ENCODE peak calls at places on chromosomes 16 and 17, in four cellular contexts. F is brain microvascular endothelial cell, B is bronchial epithelial cell, V is pancreas. J is an unnamed sample.

GRCh38 chr16:65384441-65384840 is 262.6 kb upstream of the CDH11 start:
- DNase-seq in F (no peak), B (no peak), V (no peak), J (no peak)

GRCh38 chr17:42924891-42925290 is 24.3 kb downstream of the G6PC1 start:
- DNase-seq in B (no peak), F (no peak), V (no peak), J (no peak)

GRCh38 chr16:81483064-81483969 is 38.7 kb downstream of the CMIP start:
- DNase-seq in F (no peak), V (no peak), B (no peak), J (peak; percentile 24)

GRCh38 chr17:75371339-75371738 is 34.1 kb downstream of the GRB2 start:
- DNase-seq in V (no peak), B (no peak), F (no peak), J (no peak)

GRCh38 chr16:14286381-14287230 is 215.5 kb downstream of the MRTFB start:
- DNase-seq in F (no peak), V (no peak), B (no peak), J (peak; percentile 48)

GRCh38 chr16:53501216-53501859 is 1.7 kb downstream of the AKTIP start:
- DNase-seq in V (no peak), B (no peak), F (no peak), J (no peak)

GRCh38 chr17:50303051-50303450 is 28.8 kb downstream of the TMEM92 start:
- DNase-seq in F (no peak), V (no peak), B (no peak), J (no peak)

GRCh38 chr17:8436169-8436932 is 667 bp downstream of the NDEL1 start:
- DNase-seq in B (peak; percentile 40), V (peak; percentile 66), F (peak; percentile 46), J (peak; percentile 71)

GRCh38 chr17:33200587-33200986 is 92.5 kb downstream of the ASIC2 start:
- DNase-seq in B (peak; percentile 18), V (no peak), F (peak; percentile 11), J (no peak)

GRCh38 chr17:44331249-44331760 is 6.7 kb upstream of the SLC25A39 start:
- DNase-seq in V (peak; percentile 65), B (peak; percentile 60), F (peak; percentile 60), J (no peak)

GRCh38 chr17:2776589-2777241 is 19.5 kb upstream of the RAP1GAP2 start:
- DNase-seq in B (no peak), V (no peak), F (no peak), J (no peak)

GRCh38 chr16:35492225-35492624 is 2032.8 kb downstream of the TP53TG3F start:
- DNase-seq in F (no peak), V (no peak), B (no peak), J (no peak)

GRCh38 chr16:82439678-82440293 is 187.0 kb upstream of the CDH13 start:
- DNase-seq in V (no peak), F (peak; percentile 20), B (no peak), J (peak; percentile 14)

GRCh38 chr16:86343111-86343642 is 167.2 kb upstream of the FOXF1 start:
- DNase-seq in B (no peak), V (no peak), F (peak; percentile 29), J (peak; percentile 44)

GRCh38 chr17:40953876-40954275 is 12.9 kb downstream of the KRT39 start:
- DNase-seq in F (peak; percentile 94), V (no peak), B (peak; percentile 100), J (no peak)

GRCh38 chr17:19371259-19372003 is 6.9 kb upstream of the MAPK7 start:
- DNase-seq in F (no peak), B (no peak), V (no peak), J (no peak)

GRCh38 chr16:86259499-86259898 is 250.8 kb upstream of the FOXF1 start:
- DNase-seq in B (no peak), V (no peak), F (no peak), J (no peak)

GRCh38 chr16:8346291-8346690 is 244.0 kb downstream of the TMEM114 start:
- DNase-seq in V (no peak), B (no peak), F (no peak), J (no peak)

GRCh38 chr16:80622007-80622406 is 81.2 kb downstream of the DYNLRB2 start:
- DNase-seq in F (no peak), V (no peak), B (no peak), J (no peak)

GRCh38 chr16:67666032-67666537 is 465 bp downstream of the ENKD1 start:
- DNase-seq in F (no peak), B (no peak), V (peak; percentile 67), J (peak; percentile 41)

GRCh38 chr16:85415196-85415988 is 197.7 kb upstream of the GSE1 start:
- DNase-seq in V (no peak), F (no peak), B (no peak), J (peak; percentile 2)

GRCh38 chr16:81693467-81694303 is 85.4 kb upstream of the PLCG2 start:
- DNase-seq in F (no peak), B (no peak), V (no peak), J (no peak)

GRCh38 chr17:41760878-41761277 is 25.6 kb downstream of the JUP start:
- DNase-seq in B (no peak), F (no peak), V (no peak), J (no peak)

GRCh38 chr17:30278032-30278431 is 13.7 kb downstream of the BLMH start:
- DNase-seq in F (peak; percentile 68), B (peak; percentile 12), V (no peak), J (no peak)

GRCh38 chr17:73646409-73647305 is 2.4 kb upstream of the SDK2 start:
- DNase-seq in V (no peak), F (no peak), B (no peak), J (no peak)

GRCh38 chr16:87276926-87277325 is 40.3 kb downstream of the C16orf95 start:
- DNase-seq in B (no peak), V (no peak), F (no peak), J (no peak)

GRCh38 chr17:16287563-16288027 is 65.7 kb downstream of the CENPV start:
- DNase-seq in V (no peak), B (peak; percentile 24), F (peak; percentile 79), J (no peak)

GRCh38 chr16:23920899-23921298 is 85.1 kb downstream of the PRKCB start:
- DNase-seq in F (no peak), B (no peak), V (no peak), J (no peak)

GRCh38 chr17:7315570-7316243 is 547 bp upstream of the GPS2 start:
- DNase-seq in B (no peak), F (no peak), V (peak; percentile 51), J (peak; percentile 34)

GRCh38 chr16:27324851-27325301 is 11.1 kb downstream of the IL4R start:
- DNase-seq in V (no peak), F (no peak), B (no peak), J (no peak)

GRCh38 chr16:22189473-22190168 is 16.5 kb upstream of the EEF2K start:
- DNase-seq in B (peak; percentile 47), F (no peak), V (peak; percentile 41), J (peak; percentile 92)

GRCh38 chr16:75026892-75027391 is 28.1 kb downstream of the ZNRF1 start:
- DNase-seq in B (no peak), V (no peak), F (peak; percentile 33), J (no peak)

GRCh38 chr17:57527437-57528083 is 217.5 kb downstream of the CCDC182 start:
- DNase-seq in B (no peak), V (no peak), F (no peak), J (no peak)

GRCh38 chr16:10964039-10964890 is 19.9 kb downstream of the CLEC16A start:
- DNase-seq in B (peak; percentile 59), V (peak; percentile 70), F (peak; percentile 66), J (peak; percentile 87)

GRCh38 chr17:40190197-40191021 is 13.1 kb downstream of the RAPGEFL1 start:
- DNase-seq in V (no peak), B (peak; percentile 17), F (no peak), J (no peak)

GRCh38 chr17:33013596-33014375 is 22.1 kb downstream of the SPACA3 start:
- DNase-seq in B (peak; percentile 8), F (no peak), V (no peak), J (no peak)

GRCh38 chr17:1018547-1018946 is 21.6 kb downstream of the TIMM22 start:
- DNase-seq in B (no peak), F (no peak), V (no peak), J (no peak)

GRCh38 chr16:282491-282890 is 473 bp upstream of the PDIA2 start:
- DNase-seq in F (no peak), B (no peak), V (no peak), J (no peak)

GRCh38 chr17:7497228-7497627 is 13.1 kb downstream of the POLR2A start:
- DNase-seq in V (no peak), B (no peak), F (no peak), J (peak; percentile 46)

GRCh38 chr17:7435676-7436555 is 681 bp downstream of the TMEM102 start:
- DNase-seq in B (peak; percentile 39), F (no peak), V (peak; percentile 52), J (peak; percentile 71)

DNA sequence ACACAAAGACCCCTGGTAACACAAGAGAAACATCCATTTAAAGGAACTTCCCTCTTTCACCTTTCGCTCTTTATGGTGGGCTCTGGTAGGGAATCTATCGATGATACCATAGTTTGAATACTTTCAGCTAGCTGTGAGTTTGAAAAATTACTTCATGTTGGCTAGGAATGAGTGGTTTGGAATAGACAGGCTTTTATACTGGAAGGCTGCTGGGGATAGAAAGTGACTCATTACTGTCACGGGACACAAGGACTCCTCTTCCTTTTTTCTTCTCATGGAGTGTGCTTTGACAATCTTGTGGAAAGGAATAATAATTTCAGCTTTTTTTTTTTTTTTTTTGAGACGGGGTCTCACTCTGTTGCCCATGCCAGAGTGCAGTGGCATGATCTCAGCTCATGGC is 76.9 kb downstream of the CYB561 start:
- DNase-seq in F (peak; percentile 53), B (no peak), V (no peak), J (no peak)
- H3K36me3 ChIP-seq in F (no peaks in the 10 kb centered on the region), B (peaks cover 6% of the 10 kb centered on the region), V (no peaks in the 10 kb centered on the region), J (no peaks in the 10 kb centered on the region)

GRCh38 chr17:22512997-22513538 is 820.7 kb downstream of the KCNJ18 start:
- DNase-seq in B (no peak), F (no peak), V (no peak), J (no peak)
- TF ChIP-seq CTCF in B (no peak), F (no peak), V (no peak), J (no peak)

DNA sequence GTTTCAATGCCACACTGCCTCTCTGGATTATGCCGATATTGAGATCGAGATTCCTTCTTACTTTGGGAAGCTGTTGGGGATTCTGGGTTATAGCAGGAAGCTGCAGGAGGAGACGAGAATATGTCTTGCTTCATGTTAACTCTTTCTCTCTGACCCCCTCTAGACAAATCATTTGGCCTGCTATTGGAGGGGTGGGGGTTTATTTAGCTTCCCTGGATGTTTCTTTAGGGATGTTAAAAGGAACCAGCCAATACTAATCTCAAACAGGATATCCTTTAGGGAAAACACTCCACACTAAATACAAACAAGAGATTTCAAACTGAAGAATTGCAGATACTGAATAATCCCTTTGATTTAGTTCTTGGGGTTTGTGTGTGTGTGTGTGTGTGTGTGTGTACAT is 102.6 kb downstream of the TMEM100 start:
- DNase-seq in F (no peak), V (no peak), B (no peak), J (no peak)
- H3K4me3 ChIP-seq in F (no peak overlapping the region), V (no peak overlapping the region), B (no peak overlapping the region), J (no peak overlapping the region)

DNA sequence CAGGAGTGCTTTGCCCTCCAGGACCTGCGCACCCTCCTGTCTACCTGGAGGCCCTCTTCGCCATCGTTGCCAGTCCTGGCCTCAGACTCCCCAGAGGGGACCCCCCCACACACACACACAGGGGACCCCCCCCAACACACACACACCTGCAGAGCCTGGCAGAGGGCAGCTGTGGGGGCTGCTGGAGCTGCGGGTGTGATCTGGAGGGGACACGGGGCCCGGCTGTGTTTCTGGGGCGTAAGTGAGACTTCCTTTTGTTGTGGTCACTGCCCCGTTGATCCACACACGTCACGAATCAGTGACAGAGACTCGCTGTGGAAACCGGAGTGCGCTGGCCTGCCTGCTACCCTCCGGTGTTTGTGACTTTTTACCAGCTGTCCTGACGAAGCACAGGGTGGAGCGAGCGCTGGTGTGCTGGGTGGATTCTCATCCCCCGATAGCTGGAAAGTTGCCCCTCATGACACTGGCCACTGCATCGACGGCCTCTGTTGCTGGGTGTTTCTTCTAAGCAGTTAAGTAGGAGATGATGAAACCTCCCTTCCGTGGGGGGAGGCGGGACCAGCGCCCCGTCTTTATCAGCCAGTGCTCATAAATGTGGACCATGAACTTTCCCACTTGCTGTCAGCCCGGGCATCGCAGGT is 2.3 kb downstream of the METRNL start:
- DNase-seq in B (no peak), V (no peak), F (no peak), J (peak; percentile 89)
- H3K36me3 ChIP-seq in B (no peaks in the 10 kb centered on the region), V (no peaks in the 10 kb centered on the region), F (peaks cover 34% of the 10 kb centered on the region), J (no peaks in the 10 kb centered on the region)

J was measured in mucosa of descending colon.